ENCODE peak calls at places on chromosomes 12 and 14, in ten cellular contexts. One of them, this sample, is unnamed.

GRCh38 chr12:24948452-24948815 is 467 bp downstream of the BCAT1 start:
- DNase-seq in GM23338: peak; percentile 62
- DNase-seq in stomach: no peak
- DNase-seq in HCT116: no peak
- DNase-seq in endothelial cell of umbilical vein: no peak
- DNase-seq in sigmoid colon: no peak
- DNase-seq in suprapubic skin: no peak
- DNase-seq in breast epithelium: no peak
- DNase-seq in HepG2: no peak
- DNase-seq in GM12878: peak; percentile 73
- DNase-seq in this sample: no peak

GRCh38 chr12:14618990-14619389 is 51.3 kb upstream of the PLBD1 start:
- DNase-seq in GM23338: peak; percentile 51
- DNase-seq in stomach: no peak
- DNase-seq in HCT116: no peak
- DNase-seq in endothelial cell of umbilical vein: peak; percentile 19
- DNase-seq in sigmoid colon: no peak
- DNase-seq in suprapubic skin: no peak
- DNase-seq in breast epithelium: no peak
- DNase-seq in HepG2: no peak
- DNase-seq in GM12878: no peak
- DNase-seq in this sample: no peak

GRCh38 chr12:69570000-69570516 is 15.2 kb upstream of the CCT2 start:
- DNase-seq in GM23338: no peak
- DNase-seq in stomach: no peak
- DNase-seq in HCT116: peak; percentile 54
- DNase-seq in endothelial cell of umbilical vein: no peak
- DNase-seq in sigmoid colon: no peak
- DNase-seq in suprapubic skin: no peak
- DNase-seq in breast epithelium: no peak
- DNase-seq in HepG2: no peak
- DNase-seq in GM12878: no peak
- DNase-seq in this sample: no peak

GRCh38 chr12:116813271-116814041 is 67.8 kb downstream of the HRK start:
- DNase-seq in GM23338: no peak
- DNase-seq in stomach: no peak
- DNase-seq in HCT116: peak; percentile 41
- DNase-seq in endothelial cell of umbilical vein: no peak
- DNase-seq in sigmoid colon: no peak
- DNase-seq in suprapubic skin: no peak
- DNase-seq in breast epithelium: no peak
- DNase-seq in HepG2: no peak
- DNase-seq in GM12878: no peak
- DNase-seq in this sample: no peak

GRCh38 chr12:114241973-114242434 is 163.9 kb downstream of the TBX5 start:
- DNase-seq in GM23338: peak; percentile 37
- DNase-seq in stomach: no peak
- DNase-seq in HCT116: peak; percentile 62
- DNase-seq in endothelial cell of umbilical vein: no peak
- DNase-seq in sigmoid colon: no peak
- DNase-seq in suprapubic skin: no peak
- DNase-seq in breast epithelium: no peak
- DNase-seq in HepG2: no peak
- DNase-seq in GM12878: peak; percentile 8
- DNase-seq in this sample: no peak

GRCh38 chr14:39395555-39396254 is 36.5 kb downstream of the FBXO33 start:
- DNase-seq in GM23338: no peak
- DNase-seq in stomach: no peak
- DNase-seq in HCT116: no peak
- DNase-seq in endothelial cell of umbilical vein: peak; percentile 4
- DNase-seq in sigmoid colon: no peak
- DNase-seq in suprapubic skin: no peak
- DNase-seq in breast epithelium: no peak
- DNase-seq in HepG2: no peak
- DNase-seq in GM12878: no peak
- DNase-seq in this sample: no peak

GRCh38 chr12:122350444-122350843 is 72.0 kb downstream of the CLIP1 start:
- DNase-seq in GM23338: no peak
- DNase-seq in stomach: no peak
- DNase-seq in HCT116: no peak
- DNase-seq in endothelial cell of umbilical vein: peak; percentile 91
- DNase-seq in sigmoid colon: no peak
- DNase-seq in suprapubic skin: no peak
- DNase-seq in breast epithelium: no peak
- DNase-seq in HepG2: no peak
- DNase-seq in GM12878: no peak
- DNase-seq in this sample: no peak

GRCh38 chr14:65167072-65167645 is 64.8 kb upstream of the MAX start:
- DNase-seq in GM23338: peak; percentile 31
- DNase-seq in stomach: no peak
- DNase-seq in HCT116: no peak
- DNase-seq in endothelial cell of umbilical vein: no peak
- DNase-seq in sigmoid colon: no peak
- DNase-seq in suprapubic skin: no peak
- DNase-seq in breast epithelium: no peak
- DNase-seq in HepG2: no peak
- DNase-seq in GM12878: no peak
- DNase-seq in this sample: no peak

GRCh38 chr14:92903359-92903758 is 19.6 kb upstream of the CHGA start:
- DNase-seq in GM23338: no peak
- DNase-seq in stomach: no peak
- DNase-seq in HCT116: no peak
- DNase-seq in endothelial cell of umbilical vein: no peak
- DNase-seq in sigmoid colon: no peak
- DNase-seq in suprapubic skin: no peak
- DNase-seq in breast epithelium: no peak
- DNase-seq in HepG2: no peak
- DNase-seq in GM12878: no peak
- DNase-seq in this sample: no peak

GRCh38 chr14:86640288-86640687 is 1110.3 kb downstream of the FLRT2 start:
- DNase-seq in GM23338: peak; percentile 3
- DNase-seq in stomach: no peak
- DNase-seq in HCT116: no peak
- DNase-seq in endothelial cell of umbilical vein: no peak
- DNase-seq in sigmoid colon: no peak
- DNase-seq in suprapubic skin: no peak
- DNase-seq in breast epithelium: no peak
- DNase-seq in HepG2: no peak
- DNase-seq in GM12878: no peak
- DNase-seq in this sample: no peak

GRCh38 chr14:81559385-81559784 is 25.7 kb upstream of the SEL1L start:
- DNase-seq in GM23338: no peak
- DNase-seq in stomach: no peak
- DNase-seq in HCT116: no peak
- DNase-seq in endothelial cell of umbilical vein: no peak
- DNase-seq in sigmoid colon: no peak
- DNase-seq in suprapubic skin: no peak
- DNase-seq in breast epithelium: no peak
- DNase-seq in HepG2: no peak
- DNase-seq in GM12878: no peak
- DNase-seq in this sample: no peak

GRCh38 chr12:10283028-10283427 is 24.6 kb upstream of the KLRD1 start:
- DNase-seq in GM23338: no peak
- DNase-seq in stomach: no peak
- DNase-seq in HCT116: no peak
- DNase-seq in endothelial cell of umbilical vein: no peak
- DNase-seq in sigmoid colon: no peak
- DNase-seq in suprapubic skin: no peak
- DNase-seq in breast epithelium: no peak
- DNase-seq in HepG2: no peak
- DNase-seq in GM12878: no peak
- DNase-seq in this sample: no peak

GRCh38 chr12:124613151-124613585 is 45.8 kb upstream of the NCOR2 start:
- DNase-seq in GM23338: no peak
- DNase-seq in stomach: peak; percentile 48
- DNase-seq in HCT116: no peak
- DNase-seq in endothelial cell of umbilical vein: peak; percentile 73
- DNase-seq in sigmoid colon: no peak
- DNase-seq in suprapubic skin: no peak
- DNase-seq in breast epithelium: no peak
- DNase-seq in HepG2: no peak
- DNase-seq in GM12878: no peak
- DNase-seq in this sample: no peak

GRCh38 chr12:93679308-93679933 is 2.2 kb downstream of the CRADD start:
- DNase-seq in GM23338: no peak
- DNase-seq in stomach: no peak
- DNase-seq in HCT116: no peak
- DNase-seq in endothelial cell of umbilical vein: no peak
- DNase-seq in sigmoid colon: no peak
- DNase-seq in suprapubic skin: no peak
- DNase-seq in breast epithelium: no peak
- DNase-seq in HepG2: no peak
- DNase-seq in GM12878: no peak
- DNase-seq in this sample: no peak

GRCh38 chr14:39426605-39427004 is 5.6 kb downstream of the FBXO33 start:
- DNase-seq in GM23338: peak; percentile 53
- DNase-seq in stomach: no peak
- DNase-seq in HCT116: no peak
- DNase-seq in endothelial cell of umbilical vein: peak; percentile 77
- DNase-seq in sigmoid colon: no peak
- DNase-seq in suprapubic skin: no peak
- DNase-seq in breast epithelium: no peak
- DNase-seq in HepG2: peak; percentile 56
- DNase-seq in GM12878: no peak
- DNase-seq in this sample: no peak

DNA sequence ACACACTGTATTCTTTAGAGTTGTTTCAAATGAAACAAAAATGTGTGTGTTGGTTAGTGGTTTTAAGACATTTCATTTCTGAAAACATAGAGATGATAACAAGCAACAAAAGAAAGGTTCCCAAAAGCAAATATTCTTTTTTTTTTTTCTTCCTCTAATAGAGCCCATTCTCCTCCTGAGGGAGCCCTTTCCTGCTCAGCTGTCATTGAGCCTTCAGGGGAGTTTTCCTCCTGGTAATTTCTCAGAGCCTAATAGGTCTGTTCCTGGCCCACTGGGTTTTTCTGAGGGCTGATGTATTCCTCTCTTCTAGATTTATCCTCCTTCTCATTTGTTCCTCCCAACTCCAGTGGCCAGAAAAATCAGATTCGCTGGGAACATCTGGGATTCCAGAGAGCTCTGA is 654.5 kb downstream of the NOVA1 start:
- DNase-seq in GM23338: peak; percentile 17
- DNase-seq in stomach: no peak
- DNase-seq in HCT116: no peak
- DNase-seq in endothelial cell of umbilical vein: no peak
- DNase-seq in sigmoid colon: no peak
- DNase-seq in suprapubic skin: no peak
- DNase-seq in breast epithelium: no peak
- DNase-seq in HepG2: no peak
- DNase-seq in GM12878: no peak
- DNase-seq in this sample: no peak
- H3K27ac ChIP-seq in GM23338: no peak overlapping the region
- H3K27ac ChIP-seq in stomach: no peak overlapping the region
- H3K27ac ChIP-seq in HCT116: no peak overlapping the region
- H3K27ac ChIP-seq in endothelial cell of umbilical vein: no peak overlapping the region
- H3K27ac ChIP-seq in sigmoid colon: no peak overlapping the region
- H3K27ac ChIP-seq in suprapubic skin: no peak overlapping the region
- H3K27ac ChIP-seq in breast epithelium: no peak overlapping the region
- H3K27ac ChIP-seq in HepG2: no peak overlapping the region
- H3K27ac ChIP-seq in GM12878: no peak overlapping the region
- H3K27ac ChIP-seq in this sample: no peak overlapping the region

DNA sequence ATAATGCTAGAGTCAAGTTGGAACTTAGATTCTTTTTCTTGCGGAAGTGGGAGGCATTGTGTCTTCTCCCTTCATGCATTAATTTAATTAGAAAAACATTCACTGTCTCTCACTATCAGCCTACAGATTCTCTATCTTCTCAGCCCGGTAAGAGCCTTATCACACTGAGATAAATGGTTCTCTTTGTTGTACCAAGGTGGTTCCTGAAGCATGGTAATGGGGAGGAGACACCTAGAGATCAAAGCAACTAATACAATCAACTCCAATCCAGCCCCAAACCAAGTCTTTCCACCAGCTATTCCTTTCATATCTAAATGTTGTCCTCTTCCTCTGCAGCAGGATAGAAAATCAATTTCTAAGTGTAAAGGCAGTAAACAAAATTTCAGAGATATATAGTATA is 210.8 kb downstream of the DAD1 start:
- DNase-seq in GM23338: no peak
- DNase-seq in stomach: no peak
- DNase-seq in HCT116: no peak
- DNase-seq in endothelial cell of umbilical vein: no peak
- DNase-seq in sigmoid colon: no peak
- DNase-seq in suprapubic skin: no peak
- DNase-seq in breast epithelium: no peak
- DNase-seq in HepG2: no peak
- DNase-seq in GM12878: no peak
- DNase-seq in this sample: no peak
- TF ChIP-seq POLR2AphosphoS5 in GM23338: no peak
- TF ChIP-seq POLR2AphosphoS5 in stomach: no peak
- TF ChIP-seq POLR2AphosphoS5 in HCT116: no peak
- TF ChIP-seq POLR2AphosphoS5 in endothelial cell of umbilical vein: no peak
- TF ChIP-seq POLR2AphosphoS5 in sigmoid colon: no peak
- TF ChIP-seq POLR2AphosphoS5 in suprapubic skin: no peak
- TF ChIP-seq POLR2AphosphoS5 in breast epithelium: no peak
- TF ChIP-seq POLR2AphosphoS5 in HepG2: no peak
- TF ChIP-seq POLR2AphosphoS5 in GM12878: no peak
- TF ChIP-seq POLR2AphosphoS5 in this sample: no peak

DNA sequence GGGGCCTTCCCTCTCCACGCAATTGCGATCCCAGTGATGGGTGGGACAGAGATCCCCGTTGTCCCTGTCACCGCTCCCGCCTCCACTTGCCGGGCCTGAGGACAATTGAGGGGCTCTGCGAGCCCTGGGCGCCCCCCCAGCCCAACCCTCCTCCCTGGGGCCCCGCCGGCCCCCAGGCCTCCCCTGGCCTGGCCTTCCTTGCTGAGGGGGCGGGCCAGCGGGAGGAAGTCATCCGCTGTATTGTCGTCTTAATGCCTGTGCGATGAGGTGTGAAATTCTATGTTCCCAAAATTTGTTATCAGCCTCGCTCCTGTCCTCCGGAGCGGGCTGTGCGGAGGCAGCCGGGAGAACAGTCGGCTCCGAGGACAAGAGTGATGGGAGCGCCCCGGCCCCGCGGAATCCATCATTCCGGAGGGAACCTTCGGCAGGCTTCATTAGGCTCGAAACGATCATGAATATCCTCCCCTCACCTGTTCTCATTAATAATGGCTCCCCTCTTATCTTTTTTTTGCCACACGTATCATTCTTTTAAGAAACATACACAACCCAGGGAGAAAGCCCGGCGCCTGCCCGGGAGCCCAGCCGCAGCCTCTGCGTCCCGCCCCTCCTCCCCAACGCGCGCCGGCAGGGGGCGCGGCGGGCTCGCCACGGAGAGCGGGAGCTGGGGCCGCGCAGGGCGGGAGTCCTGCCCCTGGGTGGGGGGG is 17.3 kb upstream of the DLK1 start:
- DNase-seq in GM23338: peak; percentile 46
- DNase-seq in stomach: no peak
- DNase-seq in HCT116: no peak
- DNase-seq in endothelial cell of umbilical vein: peak; percentile 24
- DNase-seq in sigmoid colon: no peak
- DNase-seq in suprapubic skin: no peak
- DNase-seq in breast epithelium: no peak
- DNase-seq in HepG2: no peak
- DNase-seq in GM12878: no peak
- DNase-seq in this sample: no peak
- H3K27me3 ChIP-seq in GM23338: peaks cover 23% of the 10 kb centered on the region
- H3K27me3 ChIP-seq in stomach: peaks cover 12% of the 10 kb centered on the region
- H3K27me3 ChIP-seq in HCT116: no peaks in the 10 kb centered on the region
- H3K27me3 ChIP-seq in endothelial cell of umbilical vein: no peaks in the 10 kb centered on the region
- H3K27me3 ChIP-seq in sigmoid colon: no peaks in the 10 kb centered on the region
- H3K27me3 ChIP-seq in suprapubic skin: peaks cover 27% of the 10 kb centered on the region
- H3K27me3 ChIP-seq in breast epithelium: no peaks in the 10 kb centered on the region
- H3K27me3 ChIP-seq in HepG2: no peaks in the 10 kb centered on the region
- H3K27me3 ChIP-seq in GM12878: no peaks in the 10 kb centered on the region
- H3K27me3 ChIP-seq in this sample: peaks cover 5% of the 10 kb centered on the region

GRCh38 chr12:6891637-6892036 is 13.0 kb upstream of the LRRC23 start:
- DNase-seq in GM23338: no peak
- DNase-seq in stomach: no peak
- DNase-seq in HCT116: no peak
- DNase-seq in endothelial cell of umbilical vein: no peak
- DNase-seq in sigmoid colon: no peak
- DNase-seq in suprapubic skin: no peak
- DNase-seq in breast epithelium: no peak
- DNase-seq in HepG2: no peak
- DNase-seq in GM12878: no peak
- DNase-seq in this sample: no peak
- H3K27ac ChIP-seq in GM23338: peak overlapping the region; percentile 82
- H3K27ac ChIP-seq in stomach: peak overlapping the region; percentile 90
- H3K27ac ChIP-seq in HCT116: peak overlapping the region; percentile 51
- H3K27ac ChIP-seq in endothelial cell of umbilical vein: peak overlapping the region; percentile 72
- H3K27ac ChIP-seq in sigmoid colon: peak overlapping the region; percentile 89
- H3K27ac ChIP-seq in suprapubic skin: peak overlapping the region; percentile 83
- H3K27ac ChIP-seq in breast epithelium: peak overlapping the region; percentile 93
- H3K27ac ChIP-seq in HepG2: peak overlapping the region; percentile 88
- H3K27ac ChIP-seq in GM12878: peak overlapping the region; percentile 97
- H3K27ac ChIP-seq in this sample: peak overlapping the region; percentile 91

This sample was measured in spleen.